ENCODE peak calls at places on chromosomes 7 and 10, in six cellular contexts. U is H7; Z is CD8-positive, alpha-beta T cell; Q is Calu3; W is caudate nucleus; Y is activated CD8-positive, alpha-beta memory T cell treated with anti-CD3 and anti-CD28 coated beads, Interleukin-2, amount 50 U/mL, for 4 hours. O is an unnamed sample.
A peak's percentile ranks its signal among the peaks of the same experiment; 100 is the strongest.

GRCh38 chr7:15764986-15765385 is 78.5 kb upstream of the MEOX2 start:
- DNase-seq in U (no peak), Z (no peak), Q (peak; percentile 28), W (no peak), Y (no peak), O (no peak)

GRCh38 chr7:28748934-28749584 is 209.1 kb downstream of the TRIL start:
- DNase-seq in U (no peak), Z (peak; percentile 8), Q (peak; percentile 62), W (no peak), Y (peak; percentile 17), O (no peak)

GRCh38 chr10:82982110-82982608 is 1107.2 kb downstream of the NRG3 start:
- DNase-seq in U (no peak), Z (no peak), Q (no peak), W (no peak), Y (no peak), O (peak; percentile 7)

GRCh38 chr7:123410273-123410928 is 124.0 kb downstream of the IQUB start:
- DNase-seq in U (no peak), Z (no peak), Q (no peak), W (no peak), Y (no peak), O (peak; percentile 38)

GRCh38 chr10:121994429-121994881 is 5.5 kb downstream of the TACC2 start:
- DNase-seq in U (peak; percentile 51), Z (no peak), Q (peak; percentile 31), W (no peak), Y (no peak), O (no peak)

GRCh38 chr10:133537551-133538545 is 10.7 kb downstream of the CYP2E1 start:
- DNase-seq in U (no peak), Z (no peak), Q (no peak), W (peak; percentile 19), Y (no peak), O (no peak)

GRCh38 chr7:1825877-1826741 is 156.0 kb downstream of the ELFN1 start:
- DNase-seq in U (peak; percentile 47), Z (no peak), Q (no peak), W (no peak), Y (no peak), O (no peak)

GRCh38 chr10:8778713-8779112 is 724.2 kb downstream of the GATA3 start:
- DNase-seq in U (no peak), Z (no peak), Q (peak; percentile 4), W (no peak), Y (no peak), O (no peak)

GRCh38 chr10:50421026-50421719 is 169.9 kb upstream of the ASAH2 start:
- DNase-seq in U (peak; percentile 63), Z (peak; percentile 8), Q (peak; percentile 67), W (peak; percentile 27), Y (peak; percentile 16), O (peak; percentile 74)

GRCh38 chr10:44046605-44047004 is 338.3 kb downstream of the CXCL12 start:
- DNase-seq in U (no peak), Z (no peak), Q (no peak), W (no peak), Y (no peak), O (peak; percentile 69)